ENCODE peak calls at places on chromosomes 7 and 10, in five cellular contexts. One of them, this sample, is unnamed.

GRCh38 chr7:69545175-69545574 is 53.1 kb upstream of the AUTS2 start:
- DNase-seq in cardiac fibroblast: no peak
- DNase-seq in IMR-90: no peak
- DNase-seq in BE2C: no peak
- DNase-seq in osteocyte: no peak
- DNase-seq in this sample: no peak

GRCh38 chr10:66837990-66838389 is 87.8 kb upstream of the LRRTM3 start:
- DNase-seq in cardiac fibroblast: peak
- DNase-seq in IMR-90: peak
- DNase-seq in BE2C: no peak
- DNase-seq in osteocyte: no peak
- DNase-seq in this sample: peak

GRCh38 chr10:15451137-15452094 is 80.3 kb upstream of the FAM171A1 start:
- DNase-seq in cardiac fibroblast: no peak
- DNase-seq in IMR-90: no peak
- DNase-seq in BE2C: no peak
- DNase-seq in osteocyte: no peak
- DNase-seq in this sample: no peak

GRCh38 chr7:96090756-96091155 is 231.1 kb downstream of the SLC25A13 start:
- DNase-seq in cardiac fibroblast: no peak
- DNase-seq in IMR-90: no peak
- DNase-seq in BE2C: no peak
- DNase-seq in osteocyte: no peak
- DNase-seq in this sample: no peak

GRCh38 chr10:77925410-77925794 is 1.2 kb downstream of the DLG5 start:
- DNase-seq in cardiac fibroblast: peak
- DNase-seq in IMR-90: peak
- DNase-seq in BE2C: no peak
- DNase-seq in osteocyte: no peak
- DNase-seq in this sample: peak

GRCh38 chr7:110317699-110318265 is 773.1 kb upstream of the LRRN3 start:
- DNase-seq in cardiac fibroblast: peak
- DNase-seq in IMR-90: peak
- DNase-seq in BE2C: no peak
- DNase-seq in osteocyte: no peak
- DNase-seq in this sample: peak

GRCh38 chr7:137032436-137032835 is 164.0 kb downstream of the CHRM2 start:
- DNase-seq in cardiac fibroblast: no peak
- DNase-seq in IMR-90: peak
- DNase-seq in BE2C: no peak
- DNase-seq in osteocyte: no peak
- DNase-seq in this sample: peak

GRCh38 chr7:26090927-26091519 is 61.0 kb upstream of the NFE2L3 start:
- DNase-seq in cardiac fibroblast: peak
- DNase-seq in IMR-90: peak
- DNase-seq in BE2C: no peak
- DNase-seq in osteocyte: no peak
- DNase-seq in this sample: peak

GRCh38 chr7:27774717-27775328 is 34.9 kb downstream of the TAX1BP1 start:
- DNase-seq in cardiac fibroblast: peak
- DNase-seq in IMR-90: peak
- DNase-seq in BE2C: no peak
- DNase-seq in osteocyte: no peak
- DNase-seq in this sample: peak

GRCh38 chr10:85231534-85232270 is 903.3 kb downstream of the CCSER2 start:
- DNase-seq in cardiac fibroblast: no peak
- DNase-seq in IMR-90: no peak
- DNase-seq in BE2C: no peak
- DNase-seq in osteocyte: no peak
- DNase-seq in this sample: no peak

GRCh38 chr7:129083525-129083924 is 28.6 kb upstream of the TNPO3 start:
- DNase-seq in cardiac fibroblast: no peak
- DNase-seq in IMR-90: no peak
- DNase-seq in BE2C: no peak
- DNase-seq in osteocyte: no peak
- DNase-seq in this sample: no peak

GRCh38 chr7:33805630-33806233 is 99.6 kb upstream of the BMPER start:
- DNase-seq in cardiac fibroblast: peak
- DNase-seq in IMR-90: peak
- DNase-seq in BE2C: no peak
- DNase-seq in osteocyte: peak
- DNase-seq in this sample: peak

GRCh38 chr10:97136744-97137143 is 49.0 kb downstream of the SLIT1 start:
- DNase-seq in cardiac fibroblast: no peak
- DNase-seq in IMR-90: no peak
- DNase-seq in BE2C: no peak
- DNase-seq in osteocyte: no peak
- DNase-seq in this sample: no peak

GRCh38 chr7:13258386-13258785 is 571.0 kb downstream of the ARL4A start:
- DNase-seq in cardiac fibroblast: no peak
- DNase-seq in IMR-90: no peak
- DNase-seq in BE2C: no peak
- DNase-seq in osteocyte: no peak
- DNase-seq in this sample: no peak

GRCh38 chr10:102673961-102674511 is 29.8 kb downstream of the TRIM8 start:
- DNase-seq in cardiac fibroblast: peak
- DNase-seq in IMR-90: peak
- DNase-seq in BE2C: peak
- DNase-seq in osteocyte: no peak
- DNase-seq in this sample: peak

GRCh38 chr10:32159264-32159663 is 103.0 kb upstream of the KIF5B start:
- DNase-seq in cardiac fibroblast: no peak
- DNase-seq in IMR-90: no peak
- DNase-seq in BE2C: no peak
- DNase-seq in osteocyte: no peak
- DNase-seq in this sample: no peak

GRCh38 chr10:92923416-92923815 is 75.1 kb downstream of the EXOC6 start:
- DNase-seq in cardiac fibroblast: no peak
- DNase-seq in IMR-90: peak
- DNase-seq in BE2C: no peak
- DNase-seq in osteocyte: no peak
- DNase-seq in this sample: no peak

GRCh38 chr10:97325754-97326153 is 6.7 kb downstream of the FRAT1 start:
- DNase-seq in cardiac fibroblast: no peak
- DNase-seq in IMR-90: no peak
- DNase-seq in BE2C: no peak
- DNase-seq in osteocyte: no peak
- DNase-seq in this sample: no peak

GRCh38 chr7:101921061-101921460 is 103.6 kb downstream of the CUX1 start:
- DNase-seq in cardiac fibroblast: no peak
- DNase-seq in IMR-90: no peak
- DNase-seq in BE2C: no peak
- DNase-seq in osteocyte: no peak
- DNase-seq in this sample: no peak

GRCh38 chr7:31744294-31744874 is 57.4 kb downstream of the PPP1R17 start:
- DNase-seq in cardiac fibroblast: peak
- DNase-seq in IMR-90: peak
- DNase-seq in BE2C: peak
- DNase-seq in osteocyte: peak
- DNase-seq in this sample: peak

GRCh38 chr10:21926949-21927348 is 76.6 kb downstream of the DNAJC1 start:
- DNase-seq in cardiac fibroblast: peak
- DNase-seq in IMR-90: peak
- DNase-seq in BE2C: no peak
- DNase-seq in osteocyte: no peak
- DNase-seq in this sample: peak

GRCh38 chr7:111987115-111987826 is 218.9 kb downstream of the DOCK4 start:
- DNase-seq in cardiac fibroblast: peak
- DNase-seq in IMR-90: peak
- DNase-seq in BE2C: no peak
- DNase-seq in osteocyte: no peak
- DNase-seq in this sample: peak

GRCh38 chr10:12397931-12398330 is 48.6 kb downstream of the CAMK1D start:
- DNase-seq in cardiac fibroblast: no peak
- DNase-seq in IMR-90: peak
- DNase-seq in BE2C: no peak
- DNase-seq in osteocyte: no peak
- DNase-seq in this sample: no peak

GRCh38 chr10:26540601-26541000 is 102.5 kb downstream of the APBB1IP start:
- DNase-seq in cardiac fibroblast: peak
- DNase-seq in IMR-90: no peak
- DNase-seq in BE2C: no peak
- DNase-seq in osteocyte: no peak
- DNase-seq in this sample: no peak

GRCh38 chr10:4074559-4075407 is 289.8 kb upstream of the KLF6 start:
- DNase-seq in cardiac fibroblast: peak
- DNase-seq in IMR-90: peak
- DNase-seq in BE2C: peak
- DNase-seq in osteocyte: no peak
- DNase-seq in this sample: peak

GRCh38 chr7:112157072-112157471 is 49.1 kb downstream of the DOCK4 start:
- DNase-seq in cardiac fibroblast: peak
- DNase-seq in IMR-90: peak
- DNase-seq in BE2C: no peak
- DNase-seq in osteocyte: no peak
- DNase-seq in this sample: peak

GRCh38 chr10:101066146-101066889 is 4.5 kb downstream of the KAZALD1 start:
- DNase-seq in cardiac fibroblast: peak
- DNase-seq in IMR-90: peak
- DNase-seq in BE2C: peak
- DNase-seq in osteocyte: no peak
- DNase-seq in this sample: peak

GRCh38 chr7:138044897-138045296 is 31.4 kb upstream of the AKR1D1 start:
- DNase-seq in cardiac fibroblast: no peak
- DNase-seq in IMR-90: no peak
- DNase-seq in BE2C: no peak
- DNase-seq in osteocyte: no peak
- DNase-seq in this sample: no peak

GRCh38 chr10:14532473-14533251 is 201.9 kb upstream of the FRMD4A start:
- DNase-seq in cardiac fibroblast: no peak
- DNase-seq in IMR-90: peak
- DNase-seq in BE2C: no peak
- DNase-seq in osteocyte: no peak
- DNase-seq in this sample: no peak

GRCh38 chr10:131231965-131232541 is 79.5 kb downstream of the TCERG1L start:
- DNase-seq in cardiac fibroblast: no peak
- DNase-seq in IMR-90: no peak
- DNase-seq in BE2C: no peak
- DNase-seq in osteocyte: no peak
- DNase-seq in this sample: no peak

GRCh38 chr10:44196008-44196320 is 188.9 kb downstream of the CXCL12 start:
- DNase-seq in cardiac fibroblast: no peak
- DNase-seq in IMR-90: no peak
- DNase-seq in BE2C: no peak
- DNase-seq in osteocyte: peak
- DNase-seq in this sample: no peak

GRCh38 chr7:31437466-31437865 is 76.4 kb upstream of the ITPRID1 start:
- DNase-seq in cardiac fibroblast: no peak
- DNase-seq in IMR-90: no peak
- DNase-seq in BE2C: no peak
- DNase-seq in osteocyte: no peak
- DNase-seq in this sample: no peak

GRCh38 chr10:794382-794956 is 105.0 kb upstream of the DIP2C start:
- DNase-seq in cardiac fibroblast: peak
- DNase-seq in IMR-90: peak
- DNase-seq in BE2C: peak
- DNase-seq in osteocyte: no peak
- DNase-seq in this sample: no peak
- TF ChIP-seq CTCF in cardiac fibroblast: peak
- TF ChIP-seq CTCF in IMR-90: peak
- TF ChIP-seq CTCF in BE2C: peak
- TF ChIP-seq CTCF in osteocyte: peak
- TF ChIP-seq CTCF in this sample: peak

GRCh38 chr7:156966387-156966786 is 16.9 kb downstream of the NOM1 start:
- DNase-seq in cardiac fibroblast: no peak
- DNase-seq in IMR-90: no peak
- DNase-seq in BE2C: no peak
- DNase-seq in osteocyte: no peak
- DNase-seq in this sample: no peak

GRCh38 chr7:156975620-156976019 is 26.1 kb downstream of the NOM1 start:
- DNase-seq in cardiac fibroblast: no peak
- DNase-seq in IMR-90: no peak
- DNase-seq in BE2C: no peak
- DNase-seq in osteocyte: no peak
- DNase-seq in this sample: no peak

GRCh38 chr7:156964971-156965370 is 15.5 kb downstream of the NOM1 start:
- DNase-seq in cardiac fibroblast: no peak
- DNase-seq in IMR-90: no peak
- DNase-seq in BE2C: no peak
- DNase-seq in osteocyte: no peak
- DNase-seq in this sample: no peak

GRCh38 chr7:156968183-156968582 is 18.7 kb downstream of the NOM1 start:
- DNase-seq in cardiac fibroblast: no peak
- DNase-seq in IMR-90: no peak
- DNase-seq in BE2C: no peak
- DNase-seq in osteocyte: no peak
- DNase-seq in this sample: no peak

GRCh38 chr7:156969972-156970420 is 20.5 kb downstream of the NOM1 start:
- DNase-seq in cardiac fibroblast: peak
- DNase-seq in IMR-90: peak
- DNase-seq in BE2C: no peak
- DNase-seq in osteocyte: no peak
- DNase-seq in this sample: peak
- TF ChIP-seq CTCF in cardiac fibroblast: peak
- TF ChIP-seq CTCF in IMR-90: peak
- TF ChIP-seq CTCF in BE2C: peak
- TF ChIP-seq CTCF in osteocyte: peak
- TF ChIP-seq CTCF in this sample: peak

GRCh38 chr7:2315787-2316186 is 1.5 kb upstream of the SNX8 start:
- DNase-seq in cardiac fibroblast: no peak
- DNase-seq in IMR-90: no peak
- DNase-seq in BE2C: no peak
- DNase-seq in osteocyte: no peak
- DNase-seq in this sample: no peak

GRCh38 chr7:2317556-2318293 is 3.5 kb upstream of the SNX8 start:
- DNase-seq in cardiac fibroblast: no peak
- DNase-seq in IMR-90: no peak
- DNase-seq in BE2C: no peak
- DNase-seq in osteocyte: no peak
- DNase-seq in this sample: no peak

GRCh38 chr7:2316578-2316977 is 2.3 kb upstream of the SNX8 start:
- DNase-seq in cardiac fibroblast: no peak
- DNase-seq in IMR-90: no peak
- DNase-seq in BE2C: no peak
- DNase-seq in osteocyte: no peak
- DNase-seq in this sample: no peak

GRCh38 chr7:2325028-2325625 is 10.9 kb upstream of the SNX8 start:
- DNase-seq in cardiac fibroblast: no peak
- DNase-seq in IMR-90: no peak
- DNase-seq in BE2C: no peak
- DNase-seq in osteocyte: no peak
- DNase-seq in this sample: no peak

GRCh38 chr7:2321020-2321419 is 6.8 kb upstream of the SNX8 start:
- DNase-seq in cardiac fibroblast: no peak
- DNase-seq in IMR-90: peak
- DNase-seq in BE2C: no peak
- DNase-seq in osteocyte: no peak
- DNase-seq in this sample: peak
- TF ChIP-seq CTCF in cardiac fibroblast: peak
- TF ChIP-seq CTCF in IMR-90: no peak
- TF ChIP-seq CTCF in BE2C: no peak
- TF ChIP-seq CTCF in osteocyte: peak
- TF ChIP-seq CTCF in this sample: peak

GRCh38 chr7:114761973-114762372 is 159.9 kb upstream of the MDFIC start:
- DNase-seq in cardiac fibroblast: no peak
- DNase-seq in IMR-90: no peak
- DNase-seq in BE2C: no peak
- DNase-seq in osteocyte: no peak
- DNase-seq in this sample: no peak
- TF ChIP-seq CTCF in cardiac fibroblast: no peak
- TF ChIP-seq CTCF in IMR-90: no peak
- TF ChIP-seq CTCF in BE2C: no peak
- TF ChIP-seq CTCF in osteocyte: no peak
- TF ChIP-seq CTCF in this sample: no peak

This sample was measured in fibroblast of villous mesenchyme.